ENCODE peak calls at places on chromosome 11, in ten cellular contexts. G is MCF 10A; F is RPMI7951; V is T-helper 9 cell; D is stimulated activated CD4-positive, alpha-beta T cell treated with anti-CD3 and anti-CD28 coated beads, Interleukin-12 subunit alpha, Interleukin-12 subunit beta, amount 100 ng/mL, for 4 hours; B is amygdala; P is activated T-cell treated with anti-CD3 and anti-CD28 coated beads, Interleukin-2, amount 50 U/mL, for 1 hour; L is lung; A is astrocyte of the cerebellum; T is NCI-H2029. N is an unnamed sample.

GRCh38 chr11:43576834-43577521 is 103.6 kb upstream of the HSD17B12 start:
- DNase-seq in G (peak), F (peak), V (no peak), D (no peak), B (no peak), P (no peak), L (no peak), A (peak), T (no peak), N (no peak)

GRCh38 chr11:11691296-11692141 is 69.7 kb upstream of the GALNT18 start:
- DNase-seq in G (no peak), F (no peak), V (no peak), D (no peak), B (no peak), P (no peak), L (no peak), A (no peak), T (peak), N (peak)

GRCh38 chr11:19905280-19905853 is 192.7 kb downstream of the NAV2 start:
- DNase-seq in G (peak), F (peak), V (no peak), D (no peak), B (no peak), P (no peak), L (no peak), A (no peak), T (peak), N (no peak)

GRCh38 chr11:120207517-120207916 is 3.3 kb upstream of the OAF start:
- DNase-seq in G (no peak), F (no peak), V (no peak), D (no peak), B (no peak), P (no peak), L (no peak), A (no peak), T (no peak), N (no peak)

GRCh38 chr11:68044898-68045351 is 6.1 kb downstream of the TCIRG1 start:
- DNase-seq in G (no peak), F (no peak), V (no peak), D (no peak), B (no peak), P (no peak), L (no peak), A (no peak), T (no peak), N (no peak)

GRCh38 chr11:74142624-74143023 is 28.2 kb downstream of the C2CD3 start:
- DNase-seq in G (no peak), F (no peak), V (no peak), D (no peak), B (no peak), P (no peak), L (no peak), A (no peak), T (no peak), N (no peak)

GRCh38 chr11:114155116-114155515 is 95.6 kb downstream of the ZBTB16 start:
- DNase-seq in G (peak), F (no peak), V (no peak), D (no peak), B (no peak), P (no peak), L (no peak), A (no peak), T (no peak), N (no peak)

GRCh38 chr11:61967924-61968757 is 707 bp upstream of the FTH1 start:
- DNase-seq in G (peak), F (peak), V (no peak), D (peak), B (peak), P (peak), L (peak), A (no peak), T (peak), N (no peak)

GRCh38 chr11:29310016-29310415 is 706.8 kb downstream of the KCNA4 start:
- DNase-seq in G (peak), F (peak), V (no peak), D (no peak), B (no peak), P (no peak), L (no peak), A (peak), T (no peak), N (no peak)

GRCh38 chr11:123527526-123527925 is 97.5 kb downstream of the GRAMD1B start:
- DNase-seq in G (no peak), F (no peak), V (no peak), D (no peak), B (no peak), P (no peak), L (no peak), A (no peak), T (no peak), N (no peak)

GRCh38 chr11:134052395-134052987 is 16.4 kb upstream of the JAM3 start:
- DNase-seq in G (no peak), F (no peak), V (no peak), D (no peak), B (no peak), P (no peak), L (no peak), A (no peak), T (no peak), N (no peak)

GRCh38 chr11:59931688-59932087 is 6.5 kb upstream of the OOSP1 start:
- DNase-seq in G (no peak), F (no peak), V (no peak), D (no peak), B (no peak), P (no peak), L (no peak), A (no peak), T (no peak), N (no peak)

GRCh38 chr11:118651820-118652219 is 27.6 kb downstream of the TREH start:
- DNase-seq in G (no peak), F (no peak), V (no peak), D (no peak), B (no peak), P (no peak), L (no peak), A (no peak), T (no peak), N (no peak)

GRCh38 chr11:65894034-65894591 is 3.6 kb downstream of the CCDC85B start:
- DNase-seq in G (no peak), F (no peak), V (no peak), D (no peak), B (no peak), P (peak), L (no peak), A (no peak), T (no peak), N (no peak)

GRCh38 chr11:75596914-75597313 is 34.9 kb downstream of the SERPINH1 start:
- DNase-seq in G (no peak), F (no peak), V (no peak), D (no peak), B (no peak), P (no peak), L (no peak), A (no peak), T (no peak), N (no peak)

GRCh38 chr11:62048101-62048500 is 75.7 kb upstream of the INCENP start:
- DNase-seq in G (peak), F (no peak), V (no peak), D (no peak), B (no peak), P (no peak), L (no peak), A (no peak), T (no peak), N (no peak)

GRCh38 chr11:88175004-88175706 is at the start of gene RAB38:
- DNase-seq in G (peak), F (peak), V (no peak), D (peak), B (no peak), P (peak), L (peak), A (no peak), T (peak), N (no peak)

GRCh38 chr11:66478823-66479740 is 1.2 kb upstream of the DPP3 start:
- DNase-seq in G (peak), F (peak), V (no peak), D (peak), B (no peak), P (peak), L (peak), A (no peak), T (peak), N (no peak)

GRCh38 chr11:45333023-45333422 is 46.9 kb upstream of the SYT13 start:
- DNase-seq in G (no peak), F (peak), V (no peak), D (no peak), B (no peak), P (no peak), L (no peak), A (no peak), T (peak), N (no peak)

GRCh38 chr11:93271596-93271995 is 58.9 kb upstream of the DEUP1 start:
- DNase-seq in G (no peak), F (no peak), V (no peak), D (no peak), B (no peak), P (no peak), L (no peak), A (no peak), T (no peak), N (no peak)